ENCODE peak calls at places on chromosomes 12 and 14, in six cellular contexts. O, N, L, K, Q and G are unnamed samples.

GRCh38 chr14:70812124-70812818 is 3.0 kb upstream of the MAP3K9 start:
- DNase-seq in O (no peak), N (no peak), L (no peak), K (no peak), Q (no peak), G (no peak)

GRCh38 chr14:89198544-89199329 is 218.3 kb downstream of the FOXN3 start:
- DNase-seq in O (no peak), N (no peak), L (no peak), K (no peak), Q (no peak), G (no peak)

GRCh38 chr14:35687335-35687939 is 121.7 kb downstream of the RALGAPA1 start:
- DNase-seq in O (peak), N (peak), L (no peak), K (no peak), Q (peak), G (no peak)

GRCh38 chr12:98572010-98572409 is 21.5 kb upstream of the SLC25A3 start:
- DNase-seq in O (peak), N (peak), L (no peak), K (no peak), Q (no peak), G (no peak)

GRCh38 chr12:104569348-104570173 is 112.8 kb downstream of the CHST11 start:
- DNase-seq in O (no peak), N (peak), L (peak), K (no peak), Q (peak), G (no peak)

GRCh38 chr14:74265312-74265965 is 26.2 kb downstream of the VSX2 start:
- DNase-seq in O (no peak), N (no peak), L (no peak), K (no peak), Q (no peak), G (no peak)

GRCh38 chr12:4535871-4536270 is 2.8 kb upstream of the RAD51AP1 start:
- DNase-seq in O (no peak), N (peak), L (no peak), K (no peak), Q (no peak), G (no peak)

GRCh38 chr14:54120260-54120659 is 163.6 kb upstream of the BMP4 start:
- DNase-seq in O (no peak), N (no peak), L (no peak), K (no peak), Q (no peak), G (no peak)

GRCh38 chr12:129719426-129719825 is 184.4 kb downstream of the TMEM132D start:
- DNase-seq in O (no peak), N (no peak), L (no peak), K (no peak), Q (no peak), G (no peak)

GRCh38 chr14:93629636-93630035 is 158.6 kb downstream of the PRIMA1 start:
- DNase-seq in O (no peak), N (no peak), L (no peak), K (no peak), Q (no peak), G (no peak)

GRCh38 chr14:24236689-24237462 is 4.1 kb downstream of the GMPR2 start:
- DNase-seq in O (no peak), N (no peak), L (no peak), K (no peak), Q (no peak), G (no peak)

GRCh38 chr12:6866920-6867406 is 368 bp upstream of the TPI1 start:
- DNase-seq in O (no peak), N (no peak), L (no peak), K (no peak), Q (peak), G (no peak)

GRCh38 chr12:93624595-93625294 is 52.3 kb downstream of the SOCS2 start:
- DNase-seq in O (no peak), N (no peak), L (no peak), K (no peak), Q (peak), G (no peak)

GRCh38 chr12:90909069-90909676 is 45.8 kb downstream of the CCER1 start:
- DNase-seq in O (peak), N (peak), L (peak), K (no peak), Q (no peak), G (no peak)

GRCh38 chr12:120064054-120064940 is 52.3 kb downstream of the RAB35 start:
- DNase-seq in O (no peak), N (no peak), L (no peak), K (no peak), Q (no peak), G (no peak)

DNA sequence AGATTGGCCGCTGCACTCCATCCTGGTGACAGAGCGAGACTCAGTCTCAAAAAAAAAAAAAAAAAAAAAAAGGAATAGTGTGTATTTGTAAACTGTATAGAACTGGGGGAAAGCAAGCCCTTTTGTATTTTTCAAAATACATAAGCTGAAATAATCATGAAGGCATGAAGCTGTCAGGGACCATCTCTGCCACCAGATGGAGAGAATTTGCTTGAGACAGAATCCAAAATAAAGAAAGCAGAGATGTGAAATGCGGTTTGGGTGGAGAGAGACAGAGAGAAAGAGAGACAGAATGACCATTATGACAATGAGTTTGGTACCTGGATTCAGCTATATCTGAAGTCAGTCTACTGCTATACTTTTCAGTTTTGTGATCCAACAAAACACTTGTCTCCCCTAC is 155.7 kb upstream of the LRIG3 start:
- DNase-seq in O (no peak), N (no peak), L (no peak), K (no peak), Q (no peak), G (no peak)
- TF ChIP-seq CTCF in O (no peak), N (no peak), L (no peak), K (no peak), Q (no peak), G (no peak)

DNA sequence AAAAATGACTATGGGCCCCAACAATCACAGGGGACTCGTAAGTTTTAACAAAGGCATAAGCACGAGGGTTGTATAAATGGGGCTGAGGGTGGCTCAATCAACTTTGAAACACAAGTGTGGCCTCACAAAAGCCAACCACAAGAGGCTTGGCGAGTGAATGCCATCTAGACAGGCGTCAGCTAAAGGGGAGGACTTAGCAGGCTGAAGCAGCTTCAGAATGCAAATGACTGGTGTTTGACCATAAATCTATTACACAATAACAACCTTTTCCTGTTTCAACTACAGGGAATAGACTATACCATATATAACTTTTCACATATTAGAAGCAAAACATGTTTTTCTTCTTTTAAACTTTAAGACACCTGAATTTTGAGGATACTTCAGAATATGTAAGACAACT is 777.9 kb downstream of the FSCB start:
- DNase-seq in O (peak), N (no peak), L (no peak), K (no peak), Q (no peak), G (no peak)
- TF ChIP-seq CTCF in O (no peak), N (no peak), L (no peak), K (no peak), Q (no peak), G (no peak)

DNA sequence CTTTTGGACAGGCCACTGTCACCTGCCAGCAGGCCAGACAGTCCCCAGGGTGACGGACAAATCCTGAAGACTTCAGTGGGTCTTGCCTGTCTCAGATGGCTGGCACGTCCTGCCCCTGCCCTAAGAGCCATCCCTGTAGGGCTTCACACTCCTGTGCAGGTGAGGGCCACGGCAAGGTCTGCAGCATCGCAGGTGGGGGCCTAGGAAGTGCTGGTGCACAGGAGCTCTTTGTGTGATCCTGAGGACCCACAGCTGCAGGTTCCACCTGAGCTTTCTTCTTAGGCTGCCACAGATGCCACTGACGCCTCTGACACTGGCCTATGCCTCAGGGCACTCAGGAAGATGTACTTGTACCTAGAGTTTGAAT is 108.5 kb upstream of the FKBP4 start:
- DNase-seq in O (no peak), N (no peak), L (no peak), K (no peak), Q (no peak), G (no peak)
- TF ChIP-seq CTCF in O (no peak), N (no peak), L (no peak), K (no peak), Q (no peak), G (no peak)

GRCh38 chr14:65206448-65207096 is 104.3 kb upstream of the MAX start:
- DNase-seq in O (no peak), N (peak), L (no peak), K (no peak), Q (peak), G (no peak)
- TF ChIP-seq CTCF in O (no peak), N (no peak), L (no peak), K (no peak), Q (no peak), G (no peak)

GRCh38 chr12:58415716-58416115 is 474.3 kb downstream of the ATP23 start:
- DNase-seq in O (peak), N (no peak), L (no peak), K (no peak), Q (no peak), G (no peak)

GRCh38 chr12:58413794-58414193 is 472.4 kb downstream of the ATP23 start:
- DNase-seq in O (no peak), N (no peak), L (no peak), K (no peak), Q (no peak), G (no peak)

GRCh38 chr12:58414398-58414871 is 473.1 kb downstream of the ATP23 start:
- DNase-seq in O (no peak), N (no peak), L (no peak), K (no peak), Q (no peak), G (no peak)

GRCh38 chr12:58419182-58419760 is 477.9 kb downstream of the ATP23 start:
- DNase-seq in O (no peak), N (no peak), L (no peak), K (no peak), Q (no peak), G (no peak)

GRCh38 chr12:58416211-58416610 is 474.8 kb downstream of the ATP23 start:
- DNase-seq in O (no peak), N (no peak), L (no peak), K (no peak), Q (no peak), G (no peak)
- TF ChIP-seq CTCF in O (peak), N (no peak), L (no peak), K (no peak), Q (peak), G (no peak)